ENCODE peak calls at places on chromosomes 7 and 10, in ten cellular contexts. U, A, V, Z, Y, T, D, H, M and F are unnamed samples.

GRCh38 chr10:93495654-93496321 is 624 bp upstream of the CEP55 start:
- DNase-seq in U (peak; percentile 52), A (no peak), V (peak; percentile 53), Z (no peak), Y (peak; percentile 35), T (no peak), D (peak; percentile 46), H (peak; percentile 22), M (peak; percentile 28), F (peak; percentile 49)

GRCh38 chr7:155798673-155799439 is 13.4 kb downstream of the SHH start:
- DNase-seq in U (no peak), A (no peak), V (peak; percentile 22), Z (no peak), Y (no peak), T (no peak), D (no peak), H (no peak), M (no peak), F (no peak)

GRCh38 chr7:149280661-149281507 is 18.9 kb downstream of the ZNF783 start:
- DNase-seq in U (no peak), A (no peak), V (no peak), Z (no peak), Y (no peak), T (no peak), D (no peak), H (no peak), M (no peak), F (no peak)

GRCh38 chr7:40306596-40306995 is 171.8 kb downstream of the SUGCT start:
- DNase-seq in U (no peak), A (no peak), V (no peak), Z (no peak), Y (no peak), T (no peak), D (no peak), H (no peak), M (no peak), F (no peak)

GRCh38 chr10:30353851-30354250 is 4.8 kb upstream of the MTPAP start:
- DNase-seq in U (peak; percentile 48), A (no peak), V (no peak), Z (no peak), Y (no peak), T (no peak), D (no peak), H (no peak), M (no peak), F (no peak)

GRCh38 chr10:69681436-69681835 is 51.4 kb downstream of the FAM241B start:
- DNase-seq in U (no peak), A (no peak), V (no peak), Z (peak; percentile 44), Y (no peak), T (no peak), D (no peak), H (peak; percentile 22), M (no peak), F (no peak)

GRCh38 chr10:118307237-118307636 is 34.9 kb downstream of the FAM204A start:
- DNase-seq in U (no peak), A (no peak), V (no peak), Z (no peak), Y (no peak), T (no peak), D (no peak), H (no peak), M (no peak), F (no peak)

GRCh38 chr7:122885583-122886356 is 490 bp downstream of the CADPS2 start:
- DNase-seq in U (peak; percentile 44), A (peak; percentile 22), V (peak; percentile 62), Z (no peak), Y (peak; percentile 43), T (no peak), D (peak; percentile 10), H (peak; percentile 89), M (peak; percentile 41), F (no peak)

GRCh38 chr10:127921751-127922140 is 14.8 kb downstream of the PTPRE start:
- DNase-seq in U (no peak), A (no peak), V (no peak), Z (no peak), Y (no peak), T (no peak), D (no peak), H (no peak), M (no peak), F (no peak)

GRCh38 chr10:114869500-114869899 is 47.9 kb downstream of the FHIP2A start:
- DNase-seq in U (no peak), A (no peak), V (no peak), Z (no peak), Y (no peak), T (no peak), D (no peak), H (no peak), M (no peak), F (no peak)

GRCh38 chr7:25034136-25034535 is 54.2 kb upstream of the OSBPL3 start:
- DNase-seq in U (no peak), A (no peak), V (no peak), Z (no peak), Y (no peak), T (no peak), D (no peak), H (no peak), M (no peak), F (no peak)

GRCh38 chr10:79406683-79407396 is 38.6 kb downstream of the ZCCHC24 start:
- DNase-seq in U (no peak), A (no peak), V (peak; percentile 30), Z (peak; percentile 73), Y (no peak), T (no peak), D (no peak), H (no peak), M (peak; percentile 23), F (no peak)

GRCh38 chr7:43364391-43364790 is 218.5 kb upstream of the STK17A start:
- DNase-seq in U (no peak), A (no peak), V (no peak), Z (no peak), Y (no peak), T (no peak), D (no peak), H (peak; percentile 43), M (no peak), F (no peak)

GRCh38 chr7:477626-478220 is 41.9 kb downstream of the PDGFA start:
- DNase-seq in U (peak; percentile 93), A (no peak), V (peak; percentile 16), Z (no peak), Y (no peak), T (no peak), D (no peak), H (no peak), M (no peak), F (no peak)

GRCh38 chr10:121288011-121288410 is 310.2 kb downstream of the FGFR2 start:
- DNase-seq in U (no peak), A (no peak), V (no peak), Z (no peak), Y (no peak), T (no peak), D (no peak), H (no peak), M (no peak), F (no peak)

GRCh38 chr10:103660364-103661197 is 167.1 kb downstream of the NEURL1 start:
- DNase-seq in U (no peak), A (peak; percentile 55), V (peak; percentile 61), Z (no peak), Y (no peak), T (no peak), D (no peak), H (peak; percentile 88), M (no peak), F (peak; percentile 59)

GRCh38 chr10:6497524-6498140 is 82.4 kb downstream of the PRKCQ start:
- DNase-seq in U (no peak), A (no peak), V (no peak), Z (no peak), Y (no peak), T (no peak), D (no peak), H (no peak), M (no peak), F (no peak)

GRCh38 chr7:112509390-112509789 is 28.6 kb downstream of the LSMEM1 start:
- DNase-seq in U (no peak), A (no peak), V (no peak), Z (no peak), Y (no peak), T (no peak), D (no peak), H (no peak), M (no peak), F (no peak)

GRCh38 chr7:42108803-42109528 is 128.0 kb downstream of the GLI3 start:
- DNase-seq in U (no peak), A (no peak), V (no peak), Z (no peak), Y (no peak), T (no peak), D (no peak), H (no peak), M (no peak), F (no peak)

GRCh38 chr10:931326-932318 is at the start of gene LARP4B:
- DNase-seq in U (peak; percentile 93), A (peak; percentile 95), V (peak; percentile 98), Z (peak; percentile 98), Y (peak; percentile 97), T (peak; percentile 96), D (peak; percentile 99), H (peak; percentile 100), M (peak; percentile 98), F (peak; percentile 99)
- TF ChIP-seq POLR2A in U (peak; percentile 25), A (peak; percentile 36), V (no peak), Z (peak; percentile 19), Y (peak; percentile 80), T (no peak), D (peak; percentile 41), H (no peak), M (peak; percentile 45), F (peak; percentile 72)

GRCh38 chr10:133394064-133394663 is at the start of gene MTG1:
- DNase-seq in U (no peak), A (peak; percentile 93), V (peak; percentile 96), Z (peak; percentile 93), Y (peak; percentile 97), T (peak; percentile 84), D (peak; percentile 93), H (peak; percentile 100), M (peak; percentile 96), F (peak; percentile 95)
- TF ChIP-seq POLR2A in U (peak; percentile 51), A (peak; percentile 62), V (no peak), Z (no peak), Y (peak; percentile 78), T (no peak), D (peak; percentile 89), H (no peak), M (peak; percentile 38), F (peak; percentile 88)

GRCh38 chr7:151736403-151736909 is 140.5 kb downstream of the PRKAG2 start:
- DNase-seq in U (peak; percentile 90), A (peak; percentile 76), V (peak; percentile 87), Z (peak; percentile 90), Y (peak; percentile 54), T (peak; percentile 63), D (peak; percentile 84), H (no peak), M (peak; percentile 76), F (no peak)
- TF ChIP-seq POLR2A in U (peak; percentile 69), A (no peak), V (no peak), Z (no peak), Y (no peak), T (no peak), D (peak; percentile 21), H (no peak), M (no peak), F (no peak)

DNA sequence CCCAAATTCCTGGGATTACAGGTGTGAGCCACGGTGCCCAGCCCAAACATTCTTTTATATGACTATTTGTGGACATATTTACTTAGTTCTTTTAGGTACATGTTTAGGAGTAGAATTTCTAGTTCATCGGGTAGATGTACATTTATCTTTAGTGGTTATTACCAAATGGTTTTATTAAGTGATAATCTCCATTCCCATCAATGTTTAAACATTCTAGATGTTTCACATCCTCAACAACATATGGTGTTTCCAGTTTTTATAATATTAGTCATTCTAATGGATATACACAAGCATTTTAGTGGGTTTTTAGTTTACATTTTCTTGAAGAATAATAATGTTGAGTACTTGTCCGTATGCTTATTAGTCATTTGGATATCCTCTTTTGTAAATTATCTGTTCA is 131.7 kb downstream of the RTKN2 start:
- DNase-seq in U (no peak), A (no peak), V (no peak), Z (no peak), Y (no peak), T (no peak), D (no peak), H (no peak), M (no peak), F (no peak)
- TF ChIP-seq POLR2A in U (no peak), A (no peak), V (no peak), Z (no peak), Y (no peak), T (no peak), D (no peak), H (no peak), M (no peak), F (no peak)